ENCODE peak calls at places on chromosomes 11 and 22, in seven cellular contexts. W is AML-193; T is pancreas; U is astrocyte of the spinal cord; V is stimulated activated CD8-positive, alpha-beta memory T cell treated with anti-CD3 and anti-CD28 coated beads, Interleukin-2, amount 100 ng/mL, for 48 hours; N is coronary artery; A is ACHN. I is an unnamed sample.

GRCh38 chr22:49879871-49880270 is 26.2 kb downstream of the ZBED4 start:
- DNase-seq in W (no peak), T (no peak), A (no peak), V (no peak), U (no peak), N (no peak), I (no peak)

GRCh38 chr11:45655831-45656230 is 9.6 kb downstream of the CHST1 start:
- DNase-seq in N (peak), U (no peak), A (no peak), V (no peak), W (no peak), T (no peak), I (no peak)

GRCh38 chr11:67252831-67253239 is 13.4 kb upstream of the GRK2 start:
- DNase-seq in T (no peak), U (peak), N (no peak), A (peak), W (peak), V (no peak), I (no peak)

GRCh38 chr22:19360300-19360792 is 68.8 kb upstream of the CLTCL1 start:
- DNase-seq in T (no peak), N (no peak), U (no peak), W (no peak), A (no peak), V (no peak), I (no peak)

GRCh38 chr11:126345759-126346585 is 9.5 kb upstream of the ST3GAL4 start:
- DNase-seq in T (peak), U (peak), N (no peak), V (no peak), A (no peak), W (peak), I (no peak)

GRCh38 chr11:10263929-10264328 is 30.1 kb downstream of the SBF2 start:
- DNase-seq in A (peak), W (no peak), U (peak), N (no peak), V (no peak), T (no peak), I (no peak)

GRCh38 chr11:107857550-107858216 is 904 bp downstream of the SLC35F2 start:
- DNase-seq in N (no peak), U (peak), A (no peak), T (no peak), V (no peak), W (no peak), I (no peak)

GRCh38 chr11:15967166-15967565 is 389.2 kb downstream of the SOX6 start:
- DNase-seq in N (no peak), A (no peak), U (peak), V (no peak), W (no peak), T (no peak), I (no peak)

GRCh38 chr22:43013355-43014061 is 1.4 kb downstream of the PACSIN2 start:
- DNase-seq in W (peak), T (no peak), V (no peak), U (peak), N (no peak), A (no peak), I (no peak)

GRCh38 chr11:33377100-33377851 is 120.1 kb downstream of the HIPK3 start:
- DNase-seq in T (no peak), A (no peak), V (no peak), U (peak), N (no peak), W (no peak), I (no peak)

GRCh38 chr11:14974723-14975587 is 2.8 kb upstream of the CALCA start:
- DNase-seq in A (no peak), W (peak), V (peak), U (peak), N (no peak), T (peak), I (no peak)

GRCh38 chr11:849951-850776 is 7.5 kb downstream of the TSPAN4 start:
- DNase-seq in T (no peak), U (no peak), W (no peak), N (no peak), V (no peak), A (no peak), I (no peak)

GRCh38 chr22:19018256-19018655 is 82.2 kb upstream of the PRODH start:
- DNase-seq in A (no peak), V (no peak), W (no peak), N (no peak), T (no peak), U (no peak), I (no peak)

GRCh38 chr22:50342651-50343540 is at the start of gene PPP6R2:
- DNase-seq in V (peak), N (peak), U (peak), T (peak), W (peak), A (peak), I (peak)

GRCh38 chr22:17955611-17956379 is 68.6 kb downstream of the MICAL3 start:
- DNase-seq in N (no peak), V (no peak), W (no peak), T (peak), A (peak), U (no peak), I (no peak)

GRCh38 chr22:45098056-45098455 is 65.7 kb upstream of the NUP50 start:
- DNase-seq in U (no peak), W (no peak), N (no peak), V (no peak), A (no peak), T (no peak), I (no peak)

GRCh38 chr22:27378343-27378800 is 423.2 kb downstream of the MN1 start:
- DNase-seq in N (no peak), U (peak), V (no peak), W (no peak), T (no peak), A (no peak), I (peak)

GRCh38 chr11:67431346-67432249 is 3.3 kb downstream of the RPS6KB2 start:
- DNase-seq in U (no peak), A (no peak), N (no peak), T (no peak), V (no peak), W (no peak), I (no peak)

GRCh38 chr22:27115816-27116256 is 458.4 kb downstream of the MIAT start:
- DNase-seq in W (no peak), T (no peak), V (no peak), N (peak), U (peak), A (peak), I (no peak)

GRCh38 chr11:126061707-126062678 is 673 bp downstream of the CDON start:
- DNase-seq in U (peak), N (no peak), W (peak), A (peak), T (peak), V (peak), I (peak)

GRCh38 chr22:20661473-20661872 is 112.4 kb upstream of the SERPIND1 start:
- DNase-seq in T (no peak), U (no peak), N (no peak), V (no peak), W (no peak), A (no peak), I (no peak)

GRCh38 chr22:20552450-20552894 is 45.1 kb downstream of the MED15 start:
- DNase-seq in T (no peak), V (no peak), N (peak), U (no peak), A (peak), W (no peak), I (no peak)

GRCh38 chr22:47390026-47390970 is 627.8 kb downstream of the TBC1D22A start:
- DNase-seq in W (no peak), V (no peak), A (no peak), U (no peak), T (no peak), N (no peak), I (no peak)

GRCh38 chr11:103863497-103863896 is 172.9 kb upstream of the DDI1 start:
- DNase-seq in T (no peak), W (no peak), A (no peak), V (no peak), U (peak), N (no peak), I (no peak)

GRCh38 chr11:12102588-12103410 is 7.6 kb upstream of the MICAL2 start:
- DNase-seq in V (no peak), A (no peak), U (no peak), N (no peak), W (peak), T (no peak), I (no peak)

GRCh38 chr11:63510360-63511130 is 4.7 kb downstream of the LGALS12 start:
- DNase-seq in V (no peak), U (peak), W (no peak), N (no peak), A (no peak), T (no peak), I (no peak)